ENCODE peak calls at places on chromosomes 6 and 20, in nine cellular contexts. Z is body of pancreas, A is prostate gland, G is substantia nigra, F is PC-9, S is aorta, D is spleen, B is H9, K is right cardiac atrium. C is an unnamed sample.

GRCh38 chr20:9996944-9997343 is 37.8 kb upstream of the ANKEF1 start:
- DNase-seq in Z (no peak), A (no peak), G (no peak), F (no peak), S (no peak), D (no peak), B (no peak), K (no peak), C (no peak)

GRCh38 chr6:10582774-10583508 is 61.8 kb downstream of the GCNT2 start:
- DNase-seq in Z (peak), A (peak), G (no peak), F (no peak), S (no peak), D (no peak), B (peak), K (no peak), C (peak)

GRCh38 chr6:25435397-25435985 is 156.3 kb downstream of the CARMIL1 start:
- DNase-seq in Z (no peak), A (no peak), G (no peak), F (no peak), S (no peak), D (no peak), B (no peak), K (no peak), C (no peak)

GRCh38 chr6:88177961-88178464 is 11.9 kb upstream of the CNR1 start:
- DNase-seq in Z (no peak), A (no peak), G (no peak), F (no peak), S (no peak), D (no peak), B (no peak), K (no peak), C (no peak)

GRCh38 chr20:2468581-2469407 is 1.8 kb downstream of the SNRPB start:
- DNase-seq in Z (no peak), A (no peak), G (no peak), F (no peak), S (no peak), D (no peak), B (no peak), K (no peak), C (no peak)

GRCh38 chr20:44765647-44766367 is 20.1 kb downstream of the KCNK15 start:
- DNase-seq in Z (no peak), A (no peak), G (no peak), F (peak), S (no peak), D (peak), B (no peak), K (no peak), C (no peak)

GRCh38 chr6:154341876-154342275 is 14.7 kb downstream of the IPCEF1 start:
- DNase-seq in Z (no peak), A (no peak), G (no peak), F (no peak), S (no peak), D (no peak), B (no peak), K (no peak), C (no peak)

GRCh38 chr20:25278636-25279361 is 30.9 kb downstream of the PYGB start:
- DNase-seq in Z (peak), A (no peak), G (no peak), F (no peak), S (peak), D (peak), B (no peak), K (peak), C (peak)

GRCh38 chr6:100620085-100620484 is 155.4 kb upstream of the SIM1 start:
- DNase-seq in Z (no peak), A (no peak), G (no peak), F (no peak), S (no peak), D (no peak), B (no peak), K (no peak), C (no peak)

GRCh38 chr20:24828992-24829648 is 119.9 kb upstream of the CST7 start:
- DNase-seq in Z (no peak), A (no peak), G (no peak), F (no peak), S (no peak), D (no peak), B (no peak), K (no peak), C (no peak)

GRCh38 chr20:41174782-41175181 is 37.4 kb downstream of the PLCG1 start:
- DNase-seq in Z (no peak), A (peak), G (no peak), F (no peak), S (no peak), D (peak), B (peak), K (no peak), C (peak)

GRCh38 chr6:146269482-146269881 is 240.6 kb downstream of the GRM1 start:
- DNase-seq in Z (no peak), A (no peak), G (no peak), F (no peak), S (no peak), D (no peak), B (no peak), K (no peak), C (no peak)

GRCh38 chr6:148075352-148075751 is 267.3 kb upstream of the SASH1 start:
- DNase-seq in Z (no peak), A (no peak), G (no peak), F (no peak), S (no peak), D (no peak), B (no peak), K (no peak), C (no peak)

GRCh38 chr6:148080311-148080710 is 262.3 kb upstream of the SASH1 start:
- DNase-seq in Z (no peak), A (no peak), G (no peak), F (no peak), S (no peak), D (no peak), B (no peak), K (no peak), C (no peak)

GRCh38 chr6:148074735-148075134 is 267.9 kb upstream of the SASH1 start:
- DNase-seq in Z (no peak), A (peak), G (no peak), F (no peak), S (no peak), D (no peak), B (no peak), K (no peak), C (no peak)

GRCh38 chr6:148074291-148074690 is 268.3 kb upstream of the SASH1 start:
- DNase-seq in Z (no peak), A (no peak), G (no peak), F (no peak), S (no peak), D (no peak), B (no peak), K (no peak), C (no peak)

DNA sequence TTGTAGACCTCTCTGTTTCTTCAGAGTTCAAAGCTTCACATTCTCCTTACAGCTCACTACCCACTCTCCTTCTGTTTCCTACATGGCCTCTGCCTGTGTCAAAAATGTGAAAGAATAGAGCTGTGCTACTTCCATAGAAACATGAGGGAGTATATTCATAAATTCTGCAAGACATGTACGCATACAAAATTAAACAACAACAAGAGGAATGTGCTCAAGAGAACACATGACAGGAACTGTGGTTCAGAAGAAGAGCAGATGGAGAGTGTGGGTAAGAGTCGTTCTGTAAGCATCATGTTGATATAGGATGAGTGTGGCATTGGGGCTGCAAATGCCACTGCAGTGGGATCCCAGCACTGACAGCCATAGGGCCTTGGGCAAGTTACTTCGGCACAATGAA is 266.6 kb upstream of the SASH1 start:
- DNase-seq in Z (no peak), A (no peak), G (no peak), F (no peak), S (no peak), D (no peak), B (no peak), K (no peak), C (no peak)
- H3K27ac ChIP-seq in Z (no peak), A (no peak), G (no peak), F (no peak), S (no peak), D (no peak), B (no peak), K (no peak), C (no peak)

DNA sequence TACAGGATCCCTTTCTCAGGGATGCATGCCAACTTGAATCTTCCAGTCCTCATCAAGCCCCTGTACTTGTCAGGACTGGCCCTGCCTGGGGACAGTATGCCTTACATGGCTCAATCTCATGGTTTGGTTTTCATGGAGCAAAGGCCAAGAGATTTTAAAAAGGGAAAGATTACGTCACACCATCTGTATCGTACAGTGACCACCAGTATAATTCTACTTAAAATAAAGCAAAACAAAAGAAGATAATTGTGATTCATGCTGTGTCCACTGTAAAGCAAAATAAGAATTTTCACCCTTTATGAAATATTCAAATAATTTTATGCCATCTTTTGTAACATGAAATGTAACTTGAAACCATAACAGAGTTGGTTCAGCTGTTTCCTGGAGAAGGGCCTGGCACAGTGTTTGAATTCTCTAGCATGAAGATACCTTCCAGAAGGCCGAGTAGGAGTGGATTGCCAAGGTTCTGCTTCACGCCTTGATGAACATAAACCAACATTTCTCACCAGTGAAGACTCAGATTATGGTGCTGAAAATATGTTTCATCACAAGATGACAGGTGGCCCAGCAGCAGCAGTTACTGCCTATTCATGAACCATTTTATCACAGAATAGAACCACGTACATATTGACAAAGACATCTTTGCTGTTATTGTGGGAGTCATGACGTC is 486.6 kb downstream of the RFPL4B start:
- DNase-seq in Z (no peak), A (no peak), G (no peak), F (no peak), S (no peak), D (no peak), B (no peak), K (no peak), C (no peak)
- H3K27ac ChIP-seq in Z (no peak), A (no peak), G (no peak), F (no peak), S (no peak), D (no peak), B (no peak), K (no peak), C (no peak)

DNA sequence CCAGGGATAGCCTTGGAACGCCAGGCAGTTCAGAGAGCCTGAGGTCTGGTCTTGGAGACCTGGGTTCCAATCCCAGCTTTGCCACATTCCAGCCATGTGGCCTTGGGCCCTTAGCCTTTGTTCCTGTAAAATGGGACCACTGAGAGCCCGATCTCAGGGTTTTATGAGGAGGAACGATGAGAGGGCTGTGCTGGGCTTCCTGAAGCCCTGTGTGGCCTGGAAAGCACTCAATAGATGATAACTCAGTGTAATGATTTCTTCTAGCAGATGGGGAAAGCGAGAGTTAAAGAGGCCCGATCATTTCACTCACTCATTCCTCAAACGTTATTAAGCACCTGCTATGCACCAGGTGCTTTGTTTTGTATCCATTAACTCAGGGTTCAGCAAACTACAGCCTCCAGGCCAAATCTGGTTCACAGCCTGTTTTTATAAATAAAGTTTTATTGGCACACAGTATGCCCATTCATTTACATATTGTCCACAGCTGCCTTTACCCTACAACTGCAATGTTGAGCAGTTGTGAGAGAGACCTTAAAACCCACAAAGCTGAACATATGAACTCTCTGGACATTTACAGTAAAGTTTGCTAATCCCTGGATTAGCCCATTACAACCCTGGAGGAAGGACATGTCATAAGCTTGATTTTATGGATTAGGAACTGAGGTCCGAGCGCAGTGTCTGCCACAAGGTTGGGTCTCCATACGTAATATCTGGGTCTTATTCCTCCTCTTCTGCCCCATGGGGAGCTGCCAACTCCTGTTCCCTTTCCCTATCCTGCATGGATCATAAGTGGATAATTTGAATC is 90.4 kb downstream of the CEBPB start:
- DNase-seq in Z (no peak), A (no peak), G (no peak), F (no peak), S (no peak), D (no peak), B (no peak), K (no peak), C (peak)
- H3K27ac ChIP-seq in Z (no peak), A (no peak), G (no peak), F (no peak), S (no peak), D (no peak), B (no peak), K (no peak), C (no peak)

GRCh38 chr6:94041930-94042724 is 622.8 kb upstream of the EPHA7 start:
- DNase-seq in Z (no peak), A (no peak), G (no peak), F (no peak), S (no peak), D (no peak), B (no peak), K (no peak), C (no peak)
- H3K27ac ChIP-seq in Z (no peak), A (no peak), G (no peak), F (no peak), S (no peak), D (no peak), B (no peak), K (no peak), C (no peak)

GRCh38 chr20:57470212-57470522 is 54.8 kb downstream of the CTCFL start:
- DNase-seq in Z (no peak), A (no peak), G (no peak), F (no peak), S (peak), D (peak), B (no peak), K (no peak), C (peak)

GRCh38 chr20:57468523-57469417 is 56.2 kb downstream of the CTCFL start:
- DNase-seq in Z (no peak), A (no peak), G (no peak), F (no peak), S (peak), D (peak), B (no peak), K (peak), C (no peak)

GRCh38 chr20:57471496-57472210 is 53.3 kb downstream of the CTCFL start:
- DNase-seq in Z (no peak), A (no peak), G (no peak), F (no peak), S (peak), D (peak), B (no peak), K (no peak), C (no peak)

GRCh38 chr20:57469418-57470211 is 55.3 kb downstream of the CTCFL start:
- DNase-seq in Z (no peak), A (no peak), G (no peak), F (no peak), S (peak), D (peak), B (no peak), K (peak), C (no peak)

DNA sequence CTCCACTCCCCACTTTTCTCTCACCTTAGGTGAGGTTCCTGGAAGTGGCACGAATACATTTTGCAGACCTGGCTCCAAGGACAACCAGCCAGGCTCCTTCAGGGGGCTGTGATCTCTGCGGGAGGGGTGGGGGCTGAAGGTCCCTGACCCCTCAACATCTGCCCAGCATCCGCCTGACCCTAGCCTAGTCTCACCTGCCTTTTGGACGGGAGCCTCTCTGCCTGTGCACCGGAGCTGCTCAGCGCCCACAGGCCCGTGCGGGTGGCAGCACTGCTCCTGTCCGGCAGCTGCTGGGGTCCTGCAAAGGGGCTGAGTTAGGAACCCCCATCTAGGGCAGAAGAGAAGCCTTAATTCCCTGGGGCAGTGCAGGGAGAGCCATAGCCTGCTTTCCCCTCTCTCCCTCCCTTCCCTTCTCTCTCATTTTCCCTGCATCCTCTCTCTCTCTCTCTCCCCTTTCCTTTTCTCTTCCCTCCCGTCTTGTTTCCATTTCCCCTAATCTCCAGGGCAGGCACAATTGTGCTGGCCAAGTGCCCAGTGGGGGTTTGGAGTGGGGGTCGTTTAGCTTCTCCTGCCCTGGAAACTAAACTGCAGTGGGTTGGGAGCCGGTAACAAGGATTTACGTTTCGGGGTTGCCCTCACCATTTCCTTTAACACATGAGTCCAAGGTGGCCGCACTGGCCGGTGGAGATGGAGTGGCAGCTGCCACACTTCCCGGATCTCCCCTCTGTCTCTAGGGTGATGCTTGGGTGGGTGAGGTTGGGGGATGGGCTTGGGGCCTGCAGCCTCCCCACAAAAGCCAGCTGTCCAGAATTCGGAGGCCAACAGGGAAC is 54.1 kb downstream of the CTCFL start:
- DNase-seq in Z (no peak), A (no peak), G (no peak), F (no peak), S (peak), D (peak), B (no peak), K (no peak), C (no peak)
- H3K27ac ChIP-seq in Z (no peak), A (no peak), G (no peak), F (no peak), S (no peak), D (no peak), B (no peak), K (no peak), C (no peak)

GRCh38 chr20:50190251-50191064 is at the start of gene CEBPB:
- DNase-seq in Z (peak), A (peak), G (no peak), F (peak), S (peak), D (peak), B (peak), K (peak), C (peak)
- H3K27ac ChIP-seq in Z (peak), A (peak), G (peak), F (peak), S (peak), D (peak), B (no peak), K (peak), C (peak)